ENCODE peak calls at places on chromosomes 16 and 17, in six cellular contexts. G, W, C, Q, H and Z are unnamed samples.

GRCh38 chr16:67661101-67661661 is 421 bp downstream of the PARD6A start:
- DNase-seq in C (no peak), W (no peak), H (no peak), Q (peak; percentile 52), G (no peak), Z (peak; percentile 61)

GRCh38 chr17:17713839-17714238 is 32.6 kb downstream of the RAI1 start:
- DNase-seq in Q (peak; percentile 79), W (no peak), H (no peak), G (peak; percentile 43), C (no peak), Z (no peak)

GRCh38 chr17:75557075-75557851 is 30.3 kb upstream of the MYO15B start:
- DNase-seq in G (no peak), C (no peak), H (peak; percentile 81), W (peak; percentile 20), Q (peak; percentile 95), Z (no peak)

GRCh38 chr17:41959336-41960095 is 7.1 kb upstream of the CNP start:
- DNase-seq in G (no peak), C (no peak), W (peak; percentile 94), Q (peak; percentile 42), H (no peak), Z (peak; percentile 36)

GRCh38 chr16:70472786-70473433 is 18.5 kb downstream of the FCSK start:
- DNase-seq in H (no peak), Q (no peak), G (no peak), W (no peak), C (peak; percentile 50), Z (no peak)

GRCh38 chr17:15220785-15221184 is 44.3 kb downstream of the PMP22 start:
- DNase-seq in H (no peak), G (no peak), Q (no peak), C (no peak), W (no peak), Z (no peak)

GRCh38 chr16:7420843-7421242 is 88.2 kb downstream of the RBFOX1 start:
- DNase-seq in W (no peak), C (no peak), Q (no peak), H (no peak), G (no peak), Z (no peak)

GRCh38 chr16:11613381-11614303 is 26.9 kb upstream of the LITAF start:
- DNase-seq in G (peak; percentile 89), W (no peak), C (peak; percentile 44), Q (peak; percentile 66), H (peak; percentile 85), Z (no peak)

GRCh38 chr17:6755281-6755680 is 565 bp upstream of the XAF1 start:
- DNase-seq in H (peak; percentile 14), G (no peak), C (no peak), W (no peak), Q (no peak), Z (no peak)

GRCh38 chr17:44350733-44351226 is 5.7 kb downstream of the GRN start:
- DNase-seq in W (peak; percentile 88), C (no peak), Q (peak; percentile 77), H (peak; percentile 71), G (peak; percentile 54), Z (peak; percentile 64)

GRCh38 chr17:63988741-63989621 is 9.2 kb upstream of the PRR29 start:
- DNase-seq in C (peak; percentile 67), W (peak; percentile 63), Q (no peak), G (no peak), H (no peak), Z (no peak)

GRCh38 chr17:81434079-81434478 is 38.8 kb downstream of the BAHCC1 start:
- DNase-seq in W (no peak), H (no peak), C (no peak), Q (no peak), G (no peak), Z (no peak)

GRCh38 chr16:1941924-1942809 is 832 bp downstream of the MSRB1 start:
- DNase-seq in C (no peak), H (no peak), G (no peak), W (no peak), Q (no peak), Z (no peak)

GRCh38 chr16:66908762-66909559 is 9.7 kb downstream of the CDH16 start:
- DNase-seq in Q (no peak), G (no peak), W (no peak), C (no peak), H (no peak), Z (no peak)

GRCh38 chr17:64599187-64599676 is 62.9 kb downstream of the SMURF2 start:
- DNase-seq in G (no peak), W (no peak), H (peak; percentile 29), Q (no peak), C (no peak), Z (no peak)

GRCh38 chr17:4968916-4969550 is 1.4 kb upstream of the SPAG7 start:
- DNase-seq in H (no peak), Q (peak; percentile 46), W (peak; percentile 22), C (no peak), G (peak; percentile 97), Z (peak; percentile 38)

GRCh38 chr17:80835816-80836657 is 155.6 kb upstream of the CHMP6 start:
- DNase-seq in C (peak; percentile 47), W (no peak), Q (peak; percentile 69), H (no peak), G (no peak), Z (no peak)

GRCh38 chr17:62680541-62681052 is 53.1 kb downstream of the MRC2 start:
- DNase-seq in G (no peak), W (no peak), C (no peak), H (peak; percentile 31), Q (no peak), Z (no peak)

GRCh38 chr16:84933774-84934571 is 77.4 kb downstream of the ZDHHC7 start:
- DNase-seq in W (no peak), G (no peak), Q (peak; percentile 95), H (no peak), C (peak; percentile 82), Z (no peak)

GRCh38 chr17:16491131-16491702 is 776 bp downstream of the LRRC75A start:
- DNase-seq in G (no peak), W (no peak), C (no peak), Q (no peak), H (peak; percentile 29), Z (no peak)

DNA sequence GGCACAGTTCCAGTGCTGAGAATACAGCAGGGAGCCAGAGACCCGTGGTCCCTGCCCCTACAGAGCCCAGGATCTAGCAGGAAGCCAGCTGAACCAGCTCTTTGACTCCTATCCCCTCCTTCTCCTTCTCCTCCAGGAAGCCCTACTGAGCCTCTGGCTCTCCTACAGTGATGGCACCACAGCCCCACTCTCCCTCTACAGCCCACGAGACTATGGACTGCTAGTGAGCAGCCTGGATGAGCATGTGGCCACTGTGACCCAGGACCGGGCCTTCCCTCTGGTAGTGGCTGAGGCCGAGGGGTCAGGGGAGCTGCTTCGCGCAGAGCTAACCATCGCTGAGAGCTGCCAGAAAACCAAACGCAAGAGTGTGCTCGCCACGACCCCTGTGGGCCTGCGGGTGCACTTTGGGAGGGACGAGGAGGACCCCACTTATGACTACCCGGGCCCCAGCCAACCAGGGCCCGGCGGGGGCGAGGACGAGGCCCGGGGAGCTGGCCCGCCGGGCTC is 57.7 kb downstream of the TMEM132E start:
- DNase-seq in Q (no peak), W (no peak), C (no peak), G (no peak), H (no peak), Z (no peak)
- H3K27me3 ChIP-seq in Q (peaks cover 22% of the 10 kb centered on the region), W (no peaks in the 10 kb centered on the region), C (peaks cover 4% of the 10 kb centered on the region), G (peaks cover 16% of the 10 kb centered on the region), H (peaks cover 41% of the 10 kb centered on the region), Z (peaks cover 2% of the 10 kb centered on the region)

DNA sequence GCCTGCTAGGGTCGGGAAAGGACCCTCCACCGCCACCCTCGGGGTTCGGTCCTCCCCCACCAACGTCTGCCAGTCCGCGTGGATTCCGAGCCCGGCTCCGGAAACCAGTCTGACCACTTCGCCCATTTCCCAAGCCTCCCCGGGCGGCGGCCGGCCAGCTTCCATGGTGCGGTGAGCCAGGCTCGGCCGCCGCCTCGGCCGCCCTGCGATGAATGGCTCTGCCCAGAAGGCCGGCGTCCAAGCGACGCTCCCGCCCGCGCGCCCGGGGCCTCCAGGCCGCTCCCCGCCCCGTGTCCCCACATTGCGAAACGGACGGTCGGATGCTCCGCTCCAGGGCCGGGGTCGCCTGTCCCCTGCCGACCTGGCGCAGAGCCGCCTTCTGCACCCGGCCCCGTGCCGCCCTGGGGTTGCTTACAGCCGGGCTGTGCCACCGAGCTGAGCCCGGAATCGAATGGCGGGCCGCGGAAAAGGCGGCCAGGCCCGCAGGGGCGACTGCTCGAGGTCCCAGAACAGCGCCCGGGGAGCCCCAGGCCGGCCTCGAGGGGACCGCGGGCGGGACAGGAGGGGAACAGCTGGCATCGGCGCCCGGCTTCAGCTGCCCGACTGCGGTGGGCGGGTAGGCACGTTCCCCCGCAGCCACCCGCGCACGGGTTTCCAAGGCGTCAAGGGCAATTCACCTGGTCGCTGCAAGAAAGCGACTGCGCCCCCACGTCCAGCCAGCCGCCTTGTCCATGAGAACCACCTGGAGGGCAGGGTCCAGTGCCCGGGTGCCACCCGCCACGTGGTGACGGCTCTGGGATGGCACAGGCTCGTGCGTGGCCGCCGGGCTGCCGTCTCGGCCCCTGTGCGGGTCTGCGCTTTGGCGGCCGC is 18.3 kb upstream of the CBX8 start:
- DNase-seq in H (peak; percentile 68), C (no peak), G (no peak), Q (peak; percentile 63), W (no peak), Z (no peak)
- H3K27me3 ChIP-seq in H (peaks cover 79% of the 10 kb centered on the region), C (peaks cover 73% of the 10 kb centered on the region), G (peaks cover 27% of the 10 kb centered on the region), Q (peaks cover 59% of the 10 kb centered on the region), W (no peaks in the 10 kb centered on the region), Z (peaks cover 56% of the 10 kb centered on the region)

GRCh38 chr16:21277927-21278706 is at the start of gene CRYM:
- DNase-seq in G (no peak), H (peak; percentile 80), W (peak; percentile 64), Q (peak; percentile 53), C (no peak), Z (peak; percentile 36)
- H3K27me3 ChIP-seq in G (peaks cover 71% of the 10 kb centered on the region), H (peaks cover 28% of the 10 kb centered on the region), W (no peaks in the 10 kb centered on the region), Q (peaks cover 27% of the 10 kb centered on the region), C (peaks cover 12% of the 10 kb centered on the region), Z (peaks cover 36% of the 10 kb centered on the region)

DNA sequence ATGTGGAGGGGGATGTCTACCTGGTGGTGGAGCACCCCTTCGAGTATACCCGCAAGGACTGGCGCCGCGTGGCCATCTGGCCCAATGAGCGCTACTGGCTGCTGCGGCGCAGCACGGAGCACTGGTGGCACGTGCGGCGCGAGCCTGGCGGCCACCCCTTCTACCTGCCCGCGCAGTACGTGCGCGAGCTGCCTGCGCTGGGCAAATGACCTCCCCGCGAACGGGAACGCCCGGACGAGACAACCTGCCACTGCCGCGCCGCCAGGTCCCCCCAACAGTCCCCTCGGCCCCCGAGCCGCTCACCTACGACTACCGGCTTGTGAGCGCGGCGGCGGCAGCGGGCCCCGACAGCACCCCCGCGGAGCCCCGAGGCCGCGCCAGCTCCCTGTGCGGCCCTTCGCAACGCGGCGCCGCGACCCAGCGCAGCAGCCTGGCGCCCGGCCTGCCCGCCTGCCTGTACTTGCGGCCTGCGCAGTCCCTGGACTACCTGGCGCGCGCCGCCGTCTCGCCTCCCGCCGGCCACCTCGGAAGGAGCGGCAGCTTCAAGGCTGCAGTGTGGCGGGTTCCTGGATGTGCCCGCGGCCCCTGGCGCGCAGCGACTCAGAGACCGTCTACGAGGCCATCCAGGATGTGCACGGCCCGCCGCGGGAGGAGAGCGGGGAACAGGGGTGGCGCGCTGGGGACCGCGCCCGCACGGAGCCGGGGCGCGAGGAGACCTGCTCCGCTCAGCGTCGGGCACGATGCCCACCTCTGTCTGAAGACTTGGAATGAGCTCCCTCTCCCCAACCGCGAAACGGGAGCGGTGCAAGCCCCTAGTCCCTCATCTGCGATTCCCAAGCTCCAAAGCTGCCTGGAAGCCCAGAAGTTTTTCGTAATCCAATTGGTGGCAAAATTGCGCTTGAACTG is 48.7 kb upstream of the AMZ2 start:
- DNase-seq in C (no peak), Q (no peak), G (no peak), H (no peak), W (no peak), Z (no peak)
- H3K27me3 ChIP-seq in C (peaks cover 54% of the 10 kb centered on the region), Q (peaks cover 47% of the 10 kb centered on the region), G (peaks cover 59% of the 10 kb centered on the region), H (peaks cover 90% of the 10 kb centered on the region), W (peaks cover 39% of the 10 kb centered on the region), Z (peaks cover 59% of the 10 kb centered on the region)